ENCODE peak calls at places on chromosomes 12 and 14, in five cellular contexts. E is GM23338, F is GM23248, P is neural progenitor cell, O is PC-3. Z is an unnamed sample. For H3K79me2, the result is how much of the 10 kb centered on the place peaks cover.

GRCh38 chr14:22264759-22265158 is 324.3 kb downstream of the DAD1 start:
- DNase-seq in E (no peak), F (no peak), P (no peak), O (no peak), Z (no peak)

GRCh38 chr14:70754989-70755388 is 54.3 kb downstream of the MAP3K9 start:
- DNase-seq in E (no peak), F (peak), P (no peak), O (peak), Z (no peak)

GRCh38 chr14:23564181-23564812 is 3.3 kb downstream of the AP1G2 start:
- DNase-seq in E (no peak), F (no peak), P (no peak), O (no peak), Z (no peak)

GRCh38 chr14:34851395-34851794 is 23.8 kb downstream of the BAZ1A start:
- DNase-seq in E (no peak), F (peak), P (no peak), O (peak), Z (no peak)

GRCh38 chr12:68842784-68843567 is 35.0 kb downstream of the MDM2 start:
- DNase-seq in E (no peak), F (no peak), P (no peak), O (no peak), Z (no peak)

GRCh38 chr14:68840454-68840853 is 47.6 kb upstream of the ZFP36L1 start:
- DNase-seq in E (no peak), F (no peak), P (no peak), O (no peak), Z (no peak)

GRCh38 chr14:103816991-103817390 is 30.4 kb downstream of the PPP1R13B start:
- DNase-seq in E (no peak), F (no peak), P (no peak), O (no peak), Z (no peak)

GRCh38 chr12:128771681-128772080 is 52.1 kb downstream of the SLC15A4 start:
- DNase-seq in E (no peak), F (peak), P (no peak), O (no peak), Z (no peak)

GRCh38 chr12:87217486-87217885 is 811.7 kb downstream of the C12orf50 start:
- DNase-seq in E (no peak), F (peak), P (no peak), O (no peak), Z (no peak)

GRCh38 chr12:117030187-117030896 is 68.9 kb downstream of the TESC start:
- DNase-seq in E (no peak), F (no peak), P (no peak), O (no peak), Z (no peak)

GRCh38 chr14:104925941-104926609 is 1.4 kb downstream of the PLD4 start:
- DNase-seq in E (no peak), F (no peak), P (no peak), O (no peak), Z (peak)

GRCh38 chr14:103186894-103187586 is 63.8 kb downstream of the TNFAIP2 start:
- DNase-seq in E (peak), F (no peak), P (peak), O (no peak), Z (no peak)

DNA sequence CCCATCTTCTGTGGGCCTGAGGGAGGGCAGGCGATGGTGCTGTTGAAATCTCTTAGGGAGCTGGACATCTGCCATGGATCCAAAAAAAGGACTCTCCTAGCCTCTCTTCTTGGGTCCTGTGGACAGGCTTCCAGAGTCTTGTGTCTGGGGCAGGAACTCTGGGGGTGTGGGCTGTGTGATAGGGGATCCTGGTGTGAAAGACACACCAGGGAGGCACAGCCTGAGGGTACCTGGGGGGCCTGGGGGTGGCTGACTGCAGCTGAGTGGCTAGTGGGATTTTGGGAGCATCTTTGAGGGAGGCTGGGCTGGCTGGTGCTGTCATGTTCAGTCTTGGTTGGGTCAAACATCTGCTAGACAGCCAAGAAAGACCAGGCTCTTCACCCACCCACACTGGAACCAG is 1.8 kb upstream of the KRT83 start:
- DNase-seq in E (no peak), F (no peak), P (no peak), O (no peak), Z (no peak)
- TF ChIP-seq EZH2phosphoT487 in E (no peak), F (no peak), P (no peak), O (no peak), Z (no peak)

GRCh38 chr12:53700567-53700966 is 24.7 kb upstream of the ATP5MC2 start:
- DNase-seq in E (no peak), F (peak), P (no peak), O (peak), Z (no peak)

GRCh38 chr12:53699673-53700015 is 23.8 kb upstream of the ATP5MC2 start:
- DNase-seq in E (no peak), F (no peak), P (no peak), O (no peak), Z (no peak)

GRCh38 chr12:53701518-53702264 is 25.6 kb downstream of the CALCOCO1 start:
- DNase-seq in E (peak), F (peak), P (peak), O (peak), Z (peak)

GRCh38 chr12:53696655-53697321 is 20.9 kb upstream of the ATP5MC2 start:
- DNase-seq in E (peak), F (no peak), P (no peak), O (no peak), Z (no peak)

GRCh38 chr12:53698948-53699672 is 23.2 kb upstream of the ATP5MC2 start:
- DNase-seq in E (no peak), F (no peak), P (no peak), O (no peak), Z (no peak)
- H3K79me2 ChIP-seq in E (under half), F (under half), P (under half), O (under half), Z (under half)

GRCh38 chr12:127162902-127163301 is 1104.1 kb upstream of the TMEM132C start:
- DNase-seq in E (no peak), F (peak), P (no peak), O (peak), Z (no peak)
- TF ChIP-seq EZH2phosphoT487 in E (no peak), F (no peak), P (no peak), O (no peak), Z (no peak)

DNA sequence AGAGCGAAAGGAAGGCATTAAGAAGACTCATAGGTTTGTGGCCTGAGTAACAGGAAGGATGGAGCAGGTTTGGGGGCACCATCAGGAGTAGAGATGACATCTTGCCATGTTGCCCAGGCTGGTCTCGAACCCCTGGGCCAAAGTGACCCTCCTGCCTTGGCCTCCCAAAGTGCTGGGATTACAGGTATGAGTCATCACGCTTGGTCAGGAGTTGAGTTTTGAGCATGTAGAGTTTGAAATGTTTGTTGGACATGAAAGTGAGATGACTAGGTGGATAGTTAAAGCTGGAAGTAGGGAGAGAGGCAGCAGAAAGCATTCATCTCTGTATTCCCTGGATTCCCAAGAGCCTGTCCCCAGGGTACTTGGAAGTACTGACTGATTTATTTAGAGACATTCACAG is 112.6 kb downstream of the ERC1 start:
- DNase-seq in E (no peak), F (peak), P (no peak), O (no peak), Z (no peak)
- H3K79me2 ChIP-seq in E (under half), F (half or more), P (under half), O (under half), Z (under half)

GRCh38 chr12:47560408-47560807 is 145.4 kb downstream of the RPAP3 start:
- DNase-seq in E (no peak), F (no peak), P (no peak), O (no peak), Z (no peak)

GRCh38 chr12:47558625-47559345 is 147.0 kb downstream of the RPAP3 start:
- DNase-seq in E (no peak), F (no peak), P (no peak), O (no peak), Z (no peak)

GRCh38 chr12:47556219-47556618 is 149.6 kb downstream of the RPAP3 start:
- DNase-seq in E (peak), F (no peak), P (no peak), O (no peak), Z (no peak)

GRCh38 chr12:47556631-47557030 is 149.2 kb downstream of the RPAP3 start:
- DNase-seq in E (no peak), F (no peak), P (peak), O (no peak), Z (no peak)

DNA sequence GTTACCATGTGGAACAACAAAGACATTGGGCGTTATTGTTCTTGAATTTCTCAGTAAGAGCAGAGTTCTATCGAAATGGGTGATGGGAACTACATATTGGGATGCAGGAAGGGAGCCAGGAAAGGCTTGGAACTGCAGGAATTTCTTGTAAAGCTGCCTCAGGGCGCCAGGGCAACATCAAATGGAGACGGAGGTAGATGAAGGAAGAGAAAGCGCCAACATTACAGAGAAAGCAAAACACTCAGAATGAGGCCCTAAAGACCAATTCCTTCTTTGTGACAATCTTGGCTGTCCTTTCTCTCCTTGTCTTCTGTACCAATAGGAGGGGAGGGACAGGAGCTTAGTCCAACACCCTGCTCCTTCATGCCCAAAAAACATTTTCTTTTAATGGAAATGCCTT is 148.4 kb downstream of the RPAP3 start:
- DNase-seq in E (peak), F (no peak), P (no peak), O (no peak), Z (no peak)
- TF ChIP-seq EZH2phosphoT487 in E (no peak), F (no peak), P (no peak), O (no peak), Z (no peak)

GRCh38 chr12:18258929-18259328 is 2.4 kb upstream of the PIK3C2G start:
- DNase-seq in E (no peak), F (no peak), P (no peak), O (no peak), Z (no peak)

GRCh38 chr12:18259906-18260682 is 1.2 kb upstream of the PIK3C2G start:
- DNase-seq in E (no peak), F (no peak), P (no peak), O (no peak), Z (no peak)

GRCh38 chr12:18261906-18262305 is 588 bp downstream of the PIK3C2G start:
- DNase-seq in E (peak), F (no peak), P (no peak), O (no peak), Z (no peak)

GRCh38 chr12:18262514-18262913 is 1.2 kb downstream of the PIK3C2G start:
- DNase-seq in E (no peak), F (no peak), P (no peak), O (peak), Z (no peak)

GRCh38 chr12:18261273-18261672 is at the start of gene PIK3C2G:
- DNase-seq in E (no peak), F (no peak), P (no peak), O (peak), Z (no peak)
- H3K79me2 ChIP-seq in E (under half), F (under half), P (under half), O (under half), Z (under half)

GRCh38 chr12:113684908-113685512 is 213.3 kb upstream of the LHX5 start:
- DNase-seq in E (no peak), F (no peak), P (no peak), O (no peak), Z (no peak)
- TF ChIP-seq EZH2phosphoT487 in E (no peak), F (no peak), P (no peak), O (no peak), Z (no peak)

Z was measured in OCI-LY7.